ENCODE peak calls at places on chromosomes 4 and X, in four cellular contexts. K is epithelial cell of esophagus, M is fibroblast of mammary gland, V is body of pancreas. L is an unnamed sample.

GRCh38 chrX:121307441-121307840 is 260.0 kb downstream of the GLUD2 start:
- DNase-seq in K (no peak), M (peak), V (no peak), L (no peak)

GRCh38 chrX:149830192-149830873 is 48.6 kb downstream of the MAGEA9 start:
- DNase-seq in K (peak), M (peak), V (no peak), L (no peak)

GRCh38 chrX:10566726-10567097 is 53.7 kb downstream of the MID1 start:
- DNase-seq in K (peak), M (no peak), V (peak), L (no peak)

GRCh38 chr4:1136028-1136427 is 22.7 kb upstream of the RNF212 start:
- DNase-seq in K (peak), M (no peak), V (peak), L (no peak)

GRCh38 chr4:56245547-56246229 is 141.6 kb downstream of the AASDH start:
- DNase-seq in K (peak), M (no peak), V (no peak), L (no peak)

GRCh38 chr4:84530871-84531270 is 31.8 kb upstream of the NKX6-1 start:
- DNase-seq in K (peak), M (peak), V (no peak), L (peak)

GRCh38 chr4:186020793-186021407 is 48.1 kb upstream of the TLR3 start:
- DNase-seq in K (no peak), M (no peak), V (no peak), L (no peak)

GRCh38 chr4:108337923-108338322 is 169.2 kb upstream of the LEF1 start:
- DNase-seq in K (no peak), M (peak), V (no peak), L (peak)

GRCh38 chr4:130808492-130808891 is 1712.5 kb downstream of the C4orf33 start:
- DNase-seq in K (peak), M (peak), V (no peak), L (peak)

GRCh38 chrX:20066968-20067708 is 49.6 kb downstream of the MAP7D2 start:
- DNase-seq in K (peak), M (peak), V (peak), L (peak)

GRCh38 chr4:184968784-184969201 is 49.5 kb upstream of the HELT start:
- DNase-seq in K (peak), M (no peak), V (peak), L (peak)

DNA sequence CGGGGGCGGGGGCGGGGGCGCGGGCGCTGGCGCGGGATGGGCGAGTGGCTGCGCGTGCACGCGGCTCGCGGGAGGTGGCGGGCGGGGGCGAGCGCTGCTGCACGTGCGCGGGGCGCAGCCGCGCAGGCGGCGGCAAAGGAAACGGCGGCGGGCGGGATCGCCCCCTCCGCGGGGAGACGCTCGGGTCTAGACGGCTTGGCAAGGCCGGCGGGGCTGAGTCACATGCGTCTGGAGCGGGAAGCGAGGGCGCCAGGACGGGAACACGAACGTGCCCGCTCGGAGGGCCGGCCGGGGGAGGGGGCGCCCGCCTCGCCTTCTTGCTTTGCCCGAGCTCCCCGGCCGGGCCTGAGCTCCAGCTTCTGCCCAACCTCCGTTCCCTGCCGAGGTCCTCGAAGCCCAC is 4.3 kb upstream of the HAUS7 start:
- DNase-seq in K (peak), M (peak), V (peak), L (no peak)
- H3K4me3 ChIP-seq in K (peak), M (no peak), V (no peak), L (no peak)

GRCh38 chrX:50680990-50681389 is 133.0 kb downstream of the SHROOM4 start:
- DNase-seq in K (peak), M (no peak), V (no peak), L (no peak)
- TF ChIP-seq CTCF in K (peak), M (peak), V (no peak), L (peak)

GRCh38 chr4:15451181-15451865 is 18.4 kb upstream of the CC2D2A start:
- DNase-seq in K (peak), M (peak), V (no peak), L (no peak)
- H3K4me3 ChIP-seq in K (no peak), M (no peak), V (no peak), L (no peak)

GRCh38 chrX:76850851-76851250 is 423.3 kb downstream of the MAGEE1 start:
- DNase-seq in K (no peak), M (no peak), V (no peak), L (no peak)
- TF ChIP-seq CTCF in K (no peak), M (peak), V (no peak), L (peak)

L was measured in LNCaP clone FGC.